ENCODE peak calls at places on chromosomes 11 and 22, in four cellular contexts. One of them, this sample, is unnamed.

GRCh38 chr11:122779047-122779629 is 59.2 kb upstream of the CRTAM start:
- DNase-seq in ovary: no peak
- DNase-seq in stomach: no peak
- DNase-seq in transverse colon: no peak
- DNase-seq in this sample: no peak

GRCh38 chr11:78181155-78181554 is 7.3 kb downstream of the KCTD21 start:
- DNase-seq in ovary: no peak
- DNase-seq in transverse colon: no peak
- DNase-seq in stomach: no peak
- DNase-seq in this sample: no peak

GRCh38 chr22:20803696-20804324 is 29.9 kb downstream of the SERPIND1 start:
- DNase-seq in transverse colon: peak; percentile 35
- DNase-seq in ovary: no peak
- DNase-seq in stomach: peak; percentile 40
- DNase-seq in this sample: no peak

GRCh38 chr11:28730336-28730735 is 622.1 kb downstream of the METTL15 start:
- DNase-seq in stomach: no peak
- DNase-seq in transverse colon: no peak
- DNase-seq in ovary: no peak
- DNase-seq in this sample: no peak

GRCh38 chr11:32448232-32448631 is 12.9 kb upstream of the WT1 start:
- DNase-seq in ovary: no peak
- DNase-seq in transverse colon: no peak
- DNase-seq in stomach: peak; percentile 16
- DNase-seq in this sample: no peak

GRCh38 chr11:43278302-43278956 is 33.4 kb upstream of the API5 start:
- DNase-seq in transverse colon: no peak
- DNase-seq in stomach: no peak
- DNase-seq in ovary: no peak
- DNase-seq in this sample: no peak

GRCh38 chr11:77699425-77699824 is 61.8 kb upstream of the CLNS1A start:
- DNase-seq in transverse colon: no peak
- DNase-seq in stomach: no peak
- DNase-seq in ovary: no peak
- DNase-seq in this sample: no peak

GRCh38 chr11:86672007-86672621 is at the start of gene ME3:
- DNase-seq in stomach: peak; percentile 74
- DNase-seq in ovary: peak; percentile 71
- DNase-seq in transverse colon: peak; percentile 72
- DNase-seq in this sample: peak; percentile 23

GRCh38 chr22:37777122-37777687 is 30.5 kb upstream of the GCAT start:
- DNase-seq in ovary: peak; percentile 56
- DNase-seq in transverse colon: peak; percentile 74
- DNase-seq in stomach: peak; percentile 85
- DNase-seq in this sample: peak; percentile 34

GRCh38 chr11:14583252-14584105 is 60.1 kb upstream of the PDE3B start:
- DNase-seq in ovary: no peak
- DNase-seq in stomach: peak; percentile 47
- DNase-seq in transverse colon: peak; percentile 42
- DNase-seq in this sample: no peak
- TF ChIP-seq EP300 in ovary: no peak
- TF ChIP-seq EP300 in stomach: no peak
- TF ChIP-seq EP300 in transverse colon: no peak
- TF ChIP-seq EP300 in this sample: no peak

GRCh38 chr11:1826552-1827094 is 8.2 kb upstream of the SYT8 start:
- DNase-seq in transverse colon: peak; percentile 56
- DNase-seq in ovary: no peak
- DNase-seq in stomach: peak; percentile 61
- DNase-seq in this sample: peak; percentile 40

GRCh38 chr11:1823376-1824220 is 11.2 kb upstream of the SYT8 start:
- DNase-seq in ovary: no peak
- DNase-seq in stomach: peak; percentile 55
- DNase-seq in transverse colon: no peak
- DNase-seq in this sample: no peak

GRCh38 chr11:1824221-1825038 is 10.4 kb upstream of the SYT8 start:
- DNase-seq in ovary: no peak
- DNase-seq in stomach: no peak
- DNase-seq in transverse colon: no peak
- DNase-seq in this sample: no peak

GRCh38 chr11:1825785-1826451 is 8.9 kb upstream of the SYT8 start:
- DNase-seq in stomach: no peak
- DNase-seq in ovary: no peak
- DNase-seq in transverse colon: no peak
- DNase-seq in this sample: no peak

DNA sequence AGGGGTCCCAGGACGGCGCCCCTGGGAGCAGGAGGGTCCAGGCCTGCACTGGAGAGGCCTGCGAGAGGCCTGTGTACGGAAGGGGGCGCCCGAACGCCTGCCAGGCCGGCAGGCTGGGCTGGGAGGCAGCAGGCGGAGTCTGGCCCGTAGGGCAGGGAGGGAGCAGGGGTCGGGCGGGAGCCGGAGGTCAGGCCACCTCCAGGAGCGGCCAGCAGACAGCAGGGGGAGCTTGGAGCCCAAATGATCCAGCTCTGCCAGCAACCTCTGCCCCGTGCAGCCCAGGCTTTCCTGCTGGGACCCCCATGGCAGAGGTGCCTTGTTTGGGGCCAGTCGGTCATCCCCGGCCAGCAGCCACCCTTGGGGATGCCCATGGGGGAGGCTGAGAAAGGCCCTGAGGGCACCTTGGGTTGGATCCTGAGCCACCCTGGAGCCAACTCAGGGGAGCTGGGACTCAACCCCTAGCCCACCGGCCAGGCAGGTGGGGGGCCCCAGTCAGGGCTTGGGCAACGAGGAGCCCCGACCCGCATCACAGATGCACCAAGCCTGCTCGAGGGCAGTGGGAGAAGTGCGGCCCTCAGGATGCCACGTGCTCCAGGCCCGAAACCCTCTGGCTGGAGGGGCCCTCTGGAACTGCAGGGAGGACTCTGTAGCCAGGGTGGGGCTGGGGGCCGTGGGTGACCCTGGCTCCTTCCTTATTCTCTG is 9.6 kb upstream of the SYT8 start:
- DNase-seq in stomach: peak; percentile 70
- DNase-seq in transverse colon: peak; percentile 62
- DNase-seq in ovary: no peak
- DNase-seq in this sample: no peak
- TF ChIP-seq CTCF in stomach: peak; percentile 55
- TF ChIP-seq CTCF in transverse colon: peak; percentile 44
- TF ChIP-seq CTCF in ovary: no peak
- TF ChIP-seq CTCF in this sample: peak; percentile 79

DNA sequence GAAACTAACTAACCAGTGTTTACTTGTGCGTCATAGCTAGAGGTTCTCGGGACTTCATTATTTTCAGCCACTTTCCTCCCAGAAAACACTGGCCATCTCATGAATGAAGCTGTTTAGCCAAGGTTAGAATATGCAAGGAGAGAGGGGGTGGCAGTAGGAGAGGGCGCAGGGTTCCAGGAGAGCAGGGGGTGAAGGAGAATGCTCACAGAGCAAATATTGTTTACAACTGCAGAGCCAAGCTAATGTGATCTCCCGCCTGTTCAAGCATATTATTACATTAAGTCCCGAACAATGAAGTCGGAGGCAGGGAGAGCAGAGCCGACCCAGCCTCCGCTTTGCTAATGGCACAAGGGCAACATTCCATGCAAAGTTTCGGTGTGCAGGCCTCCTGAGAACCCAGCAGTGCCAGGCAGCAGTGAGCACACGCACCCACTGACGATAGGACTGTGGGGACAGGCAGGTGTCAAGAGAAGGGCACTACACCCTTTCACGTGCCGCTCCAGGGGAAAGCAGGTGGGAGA is 80.1 kb downstream of the MICAL3 start:
- DNase-seq in transverse colon: no peak
- DNase-seq in stomach: no peak
- DNase-seq in ovary: no peak
- DNase-seq in this sample: no peak
- H3K4me1 ChIP-seq in transverse colon: peaks cover 25% of the 10 kb centered on the region
- H3K4me1 ChIP-seq in stomach: peaks cover 37% of the 10 kb centered on the region
- H3K4me1 ChIP-seq in ovary: peaks cover 29% of the 10 kb centered on the region
- H3K4me1 ChIP-seq in this sample: peaks cover 71% of the 10 kb centered on the region

GRCh38 chr11:123799438-123799837 is 6.7 kb downstream of the OR6M1 start:
- DNase-seq in transverse colon: no peak
- DNase-seq in stomach: no peak
- DNase-seq in ovary: no peak
- DNase-seq in this sample: no peak
- TF ChIP-seq EP300 in transverse colon: no peak
- TF ChIP-seq EP300 in stomach: no peak
- TF ChIP-seq EP300 in ovary: no peak
- TF ChIP-seq EP300 in this sample: no peak

GRCh38 chr11:23542816-23543215 is 682.5 kb upstream of the CCDC179 start:
- DNase-seq in transverse colon: no peak
- DNase-seq in stomach: no peak
- DNase-seq in ovary: no peak
- DNase-seq in this sample: no peak

GRCh38 chr11:23542171-23542570 is 681.9 kb upstream of the CCDC179 start:
- DNase-seq in stomach: no peak
- DNase-seq in transverse colon: no peak
- DNase-seq in ovary: no peak
- DNase-seq in this sample: no peak

GRCh38 chr11:23539556-23539955 is 679.3 kb upstream of the CCDC179 start:
- DNase-seq in transverse colon: no peak
- DNase-seq in stomach: no peak
- DNase-seq in ovary: no peak
- DNase-seq in this sample: no peak

GRCh38 chr11:23536907-23537306 is 676.6 kb upstream of the CCDC179 start:
- DNase-seq in stomach: no peak
- DNase-seq in ovary: no peak
- DNase-seq in transverse colon: no peak
- DNase-seq in this sample: no peak

GRCh38 chr11:23540101-23540561 is 679.9 kb upstream of the CCDC179 start:
- DNase-seq in stomach: no peak
- DNase-seq in transverse colon: no peak
- DNase-seq in ovary: no peak
- DNase-seq in this sample: no peak
- TF ChIP-seq CTCF in stomach: peak; percentile 59
- TF ChIP-seq CTCF in transverse colon: peak; percentile 80
- TF ChIP-seq CTCF in ovary: no peak
- TF ChIP-seq CTCF in this sample: peak; percentile 58

GRCh38 chr11:64803846-64804345 is 882 bp upstream of the MAP4K2 start:
- DNase-seq in ovary: no peak
- DNase-seq in transverse colon: no peak
- DNase-seq in stomach: no peak
- DNase-seq in this sample: no peak
- H3K4me1 ChIP-seq in ovary: peaks cover 2% of the 10 kb centered on the region
- H3K4me1 ChIP-seq in transverse colon: peaks cover 21% of the 10 kb centered on the region
- H3K4me1 ChIP-seq in stomach: peaks cover 24% of the 10 kb centered on the region
- H3K4me1 ChIP-seq in this sample: peaks cover 38% of the 10 kb centered on the region

GRCh38 chr11:75314771-75315438 is 36.6 kb downstream of the ARRB1 start:
- DNase-seq in transverse colon: no peak
- DNase-seq in ovary: no peak
- DNase-seq in stomach: no peak
- DNase-seq in this sample: no peak

GRCh38 chr11:75312346-75312745 is 39.1 kb downstream of the ARRB1 start:
- DNase-seq in ovary: no peak
- DNase-seq in stomach: no peak
- DNase-seq in transverse colon: no peak
- DNase-seq in this sample: no peak

GRCh38 chr11:75308986-75309385 is 42.5 kb downstream of the ARRB1 start:
- DNase-seq in stomach: no peak
- DNase-seq in ovary: no peak
- DNase-seq in transverse colon: no peak
- DNase-seq in this sample: no peak

GRCh38 chr11:75313457-75314272 is 37.8 kb downstream of the ARRB1 start:
- DNase-seq in transverse colon: no peak
- DNase-seq in stomach: peak; percentile 55
- DNase-seq in ovary: peak; percentile 79
- DNase-seq in this sample: no peak

GRCh38 chr11:75311858-75312288 is 39.6 kb downstream of the ARRB1 start:
- DNase-seq in ovary: no peak
- DNase-seq in transverse colon: peak; percentile 82
- DNase-seq in stomach: peak; percentile 67
- DNase-seq in this sample: peak; percentile 86
- TF ChIP-seq EP300 in ovary: peak; percentile 83
- TF ChIP-seq EP300 in transverse colon: no peak
- TF ChIP-seq EP300 in stomach: peak; percentile 69
- TF ChIP-seq EP300 in this sample: no peak

DNA sequence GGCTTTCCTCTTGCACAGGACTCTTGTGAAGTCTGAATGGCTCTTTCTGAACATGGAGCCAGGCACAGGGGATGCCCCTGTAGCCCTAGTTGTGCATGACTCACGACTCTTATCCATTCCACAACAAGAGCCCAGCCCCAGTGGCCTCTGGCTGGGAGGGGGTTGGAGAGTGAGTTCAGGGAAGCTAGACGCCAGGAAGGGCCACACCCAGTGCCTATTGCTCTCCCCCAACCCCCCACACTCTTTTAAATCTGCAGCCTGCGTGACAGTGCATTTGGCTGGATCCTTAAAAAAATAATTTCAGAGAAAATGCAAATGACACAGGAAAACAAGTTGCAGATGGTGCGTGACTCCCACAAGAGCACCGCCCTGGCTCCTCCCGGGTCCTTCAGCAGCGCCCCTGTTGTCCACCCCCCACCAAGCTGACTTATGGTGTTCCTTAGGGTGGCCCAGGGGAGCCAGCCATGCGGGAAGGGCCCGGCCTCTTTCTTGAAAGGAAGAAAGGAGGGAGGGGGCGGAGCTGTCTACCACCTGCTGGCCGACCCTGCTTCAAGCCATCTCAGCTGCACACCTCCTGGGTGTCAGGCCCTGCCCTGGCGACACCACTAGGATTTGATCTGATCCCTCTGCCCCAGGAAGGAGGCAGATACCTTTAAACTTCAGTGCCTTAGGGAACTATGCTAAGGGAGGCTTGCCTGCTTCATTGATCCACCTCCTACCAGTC is 74.7 kb downstream of the MN1 start:
- DNase-seq in transverse colon: peak; percentile 28
- DNase-seq in stomach: peak; percentile 56
- DNase-seq in ovary: peak; percentile 39
- DNase-seq in this sample: no peak
- TF ChIP-seq CTCF in transverse colon: no peak
- TF ChIP-seq CTCF in stomach: no peak
- TF ChIP-seq CTCF in ovary: no peak
- TF ChIP-seq CTCF in this sample: no peak

DNA sequence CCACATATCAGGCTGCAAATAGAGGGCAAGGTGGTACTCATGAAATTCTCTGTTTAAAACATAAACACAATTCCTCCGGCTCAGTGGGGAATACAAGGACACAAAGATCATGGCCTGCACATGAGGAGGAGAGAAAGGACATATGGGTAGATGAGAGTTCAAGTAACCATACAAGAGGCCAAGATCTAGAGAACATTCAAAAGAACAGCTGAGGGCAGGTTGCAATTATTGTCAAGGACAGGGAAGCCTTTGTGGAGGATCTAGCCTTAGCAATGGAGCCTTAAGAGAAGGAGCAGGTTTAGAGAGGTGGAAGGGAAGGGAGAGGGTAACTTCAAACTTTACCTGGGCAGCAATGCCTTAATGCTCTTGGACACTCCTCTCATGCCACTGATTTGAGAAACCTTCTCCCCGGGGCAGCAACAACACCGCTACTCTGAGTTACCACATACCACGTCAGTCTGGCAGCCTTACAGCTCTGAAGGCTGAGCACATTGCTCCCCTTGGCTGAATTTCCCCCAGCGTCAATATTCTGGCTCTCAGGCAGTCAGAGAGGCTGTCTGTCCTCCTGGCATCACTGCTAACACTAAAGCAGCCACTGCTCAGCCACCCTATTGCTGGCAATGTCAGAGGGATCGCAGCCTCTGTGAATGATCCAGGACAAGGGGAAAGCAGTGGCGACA is 55.5 kb downstream of the CLPB start:
- DNase-seq in stomach: peak; percentile 28
- DNase-seq in ovary: peak; percentile 69
- DNase-seq in transverse colon: peak; percentile 31
- DNase-seq in this sample: peak; percentile 34
- H3K4me1 ChIP-seq in stomach: no peaks in the 10 kb centered on the region
- H3K4me1 ChIP-seq in ovary: peaks cover 13% of the 10 kb centered on the region
- H3K4me1 ChIP-seq in transverse colon: no peaks in the 10 kb centered on the region
- H3K4me1 ChIP-seq in this sample: no peaks in the 10 kb centered on the region

GRCh38 chr22:42932857-42933782 is 76.0 kb upstream of the ARFGAP3 start:
- DNase-seq in stomach: no peak
- DNase-seq in transverse colon: no peak
- DNase-seq in ovary: no peak
- DNase-seq in this sample: peak; percentile 37
- TF ChIP-seq EP300 in stomach: no peak
- TF ChIP-seq EP300 in transverse colon: no peak
- TF ChIP-seq EP300 in ovary: no peak
- TF ChIP-seq EP300 in this sample: no peak

This sample was measured in tibial nerve.